ENCODE peak calls at places on chromosomes 4 and X, in four cellular contexts. J, V, Z and N are unnamed samples.

GRCh38 chr4:119139316-119139715 is 3.7 kb downstream of the MYOZ2 start:
- DNase-seq in Z (peak), V (no peak), J (no peak), N (no peak)

GRCh38 chrX:70496491-70496890 is 51.9 kb downstream of the DLG3 start:
- DNase-seq in V (no peak), Z (no peak), J (no peak), N (no peak)

GRCh38 chr4:87151730-87152129 is 68.7 kb downstream of the KLHL8 start:
- DNase-seq in J (no peak), Z (peak), V (no peak), N (no peak)

GRCh38 chrX:64205735-64206491 is 405 bp upstream of the AMER1 start:
- DNase-seq in V (peak), Z (peak), J (peak), N (peak)

GRCh38 chr4:122787940-122788339 is 38.7 kb upstream of the FGF2 start:
- DNase-seq in V (no peak), Z (peak), J (no peak), N (no peak)

GRCh38 chrX:11619426-11619825 is 46.3 kb downstream of the ARHGAP6 start:
- DNase-seq in Z (no peak), J (no peak), V (no peak), N (no peak)

GRCh38 chr4:139815646-139816601 is 150.3 kb downstream of the MGST2 start:
- DNase-seq in J (no peak), V (no peak), Z (peak), N (no peak)

GRCh38 chr4:80322716-80323115 is 12.8 kb upstream of the CFAP299 start:
- DNase-seq in Z (peak), J (no peak), V (no peak), N (no peak)

GRCh38 chr4:80192937-80193336 is 4.4 kb upstream of the PRDM8 start:
- DNase-seq in J (no peak), V (no peak), Z (peak), N (no peak)

GRCh38 chrX:48897157-48897620 is 379 bp downstream of the TIMM17B start:
- DNase-seq in V (peak), J (peak), Z (peak), N (peak)

GRCh38 chr4:186857793-186858192 is 134.1 kb upstream of the FAT1 start:
- DNase-seq in V (no peak), J (no peak), Z (no peak), N (no peak)

GRCh38 chrX:15745179-15745578 is 7.1 kb downstream of the CA5B start:
- DNase-seq in J (no peak), Z (peak), V (no peak), N (no peak)

GRCh38 chrX:115894087-115894486 is 276.5 kb upstream of the AGTR2 start:
- DNase-seq in J (no peak), Z (no peak), V (no peak), N (no peak)

GRCh38 chr4:96642486-96642885 is 802.6 kb downstream of the PDHA2 start:
- DNase-seq in J (no peak), V (no peak), Z (no peak), N (no peak)

GRCh38 chr4:169791527-169792156 is 33.9 kb upstream of the HPF1 start:
- DNase-seq in Z (peak), V (no peak), J (peak), N (no peak)

GRCh38 chr4:184538023-184538599 is 63.8 kb upstream of the IRF2 start:
- DNase-seq in V (peak), J (peak), Z (peak), N (peak)

GRCh38 chr4:76665139-76665538 is 230.1 kb downstream of the SHROOM3 start:
- DNase-seq in Z (peak), J (no peak), V (no peak), N (no peak)

GRCh38 chr4:76017056-76017686 is 6.1 kb downstream of the CXCL10 start:
- DNase-seq in V (no peak), J (no peak), Z (no peak), N (no peak)

GRCh38 chr4:182932651-182933050 is 15.5 kb upstream of the DCTD start:
- DNase-seq in J (no peak), Z (no peak), V (no peak), N (no peak)

GRCh38 chrX:46340696-46341095 is 204.5 kb downstream of the ZNF674 start:
- DNase-seq in Z (no peak), J (no peak), V (no peak), N (no peak)

GRCh38 chrX:41596586-41596985 is 92.2 kb upstream of the GPR34 start:
- DNase-seq in V (no peak), Z (no peak), J (no peak), N (no peak)